ENCODE peak calls at places on chromosomes 7 and 10, in four cellular contexts. B is K562, F is GM12878, G is HL-60. N is an unnamed sample.

GRCh38 chr10:109773818-109774440 is 149.4 kb downstream of the XPNPEP1 start:
- DNase-seq in B (peak), F (no peak), G (no peak), N (peak)

GRCh38 chr7:28351450-28351849 is 60.9 kb upstream of the CREB5 start:
- DNase-seq in B (no peak), F (no peak), G (no peak), N (no peak)

GRCh38 chr7:154953006-154953684 is 49.8 kb downstream of the PAXIP1 start:
- DNase-seq in B (peak), F (no peak), G (peak), N (no peak)

GRCh38 chr7:11427686-11428273 is 404.2 kb downstream of the THSD7A start:
- DNase-seq in B (peak), F (no peak), G (peak), N (no peak)

GRCh38 chr7:150901160-150902035 is 49.1 kb downstream of the AOC1 start:
- DNase-seq in B (peak), F (no peak), G (no peak), N (no peak)

GRCh38 chr10:55500931-55501559 is 700.0 kb upstream of the PCDH15 start:
- DNase-seq in B (no peak), F (no peak), G (peak), N (no peak)

GRCh38 chr7:142568430-142569097 is 180.7 kb upstream of the PRSS1 start:
- DNase-seq in B (no peak), F (no peak), G (no peak), N (no peak)

GRCh38 chr10:129949411-129950335 is 14.4 kb downstream of the EBF3 start:
- DNase-seq in B (no peak), F (no peak), G (no peak), N (no peak)

GRCh38 chr7:41190615-41191014 is 512.3 kb downstream of the INHBA start:
- DNase-seq in B (no peak), F (no peak), G (no peak), N (no peak)

GRCh38 chr10:71880425-71881306 is 29.6 kb upstream of the PSAP start:
- DNase-seq in B (no peak), F (no peak), G (no peak), N (no peak)

GRCh38 chr7:27464970-27465369 is 197.7 kb downstream of the HIBADH start:
- DNase-seq in B (no peak), F (no peak), G (no peak), N (no peak)

GRCh38 chr10:102647433-102648268 is 3.4 kb downstream of the TRIM8 start:
- DNase-seq in B (no peak), F (no peak), G (no peak), N (no peak)

GRCh38 chr10:511101-511848 is 178.2 kb downstream of the DIP2C start:
- DNase-seq in B (peak), F (peak), G (peak), N (peak)

GRCh38 chr7:130872756-130873448 is 138.9 kb upstream of the KLF14 start:
- DNase-seq in B (no peak), F (no peak), G (no peak), N (no peak)

GRCh38 chr7:134186022-134186421 is 58.9 kb downstream of the LRGUK start:
- DNase-seq in B (no peak), F (no peak), G (no peak), N (no peak)

GRCh38 chr10:69009360-69009759 is 20.8 kb downstream of the KIFBP start:
- DNase-seq in B (no peak), F (no peak), G (no peak), N (no peak)

GRCh38 chr7:133054167-133054840 is 27.6 kb downstream of the CHCHD3 start:
- DNase-seq in B (no peak), F (no peak), G (peak), N (no peak)

GRCh38 chr10:43155221-43155620 is 17.0 kb downstream of the CSGALNACT2 start:
- DNase-seq in B (no peak), F (no peak), G (no peak), N (no peak)

GRCh38 chr7:122305475-122306319 is 1.1 kb upstream of the FEZF1 start:
- DNase-seq in B (no peak), F (no peak), G (no peak), N (no peak)

GRCh38 chr7:135273581-135273980 is 39.9 kb downstream of the STRA8 start:
- DNase-seq in B (no peak), F (no peak), G (no peak), N (no peak)

GRCh38 chr10:18164093-18164492 is 23.9 kb downstream of the CACNB2 start:
- DNase-seq in B (no peak), F (no peak), G (no peak), N (no peak)

GRCh38 chr10:7988985-7989384 is 65.5 kb upstream of the GATA3 start:
- DNase-seq in B (peak), F (no peak), G (no peak), N (no peak)

GRCh38 chr7:17374157-17374556 is 75.7 kb downstream of the AHR start:
- DNase-seq in B (no peak), F (no peak), G (no peak), N (no peak)

GRCh38 chr10:19819419-19820033 is 3.3 kb downstream of the PLXDC2 start:
- DNase-seq in B (peak), F (no peak), G (peak), N (no peak)

GRCh38 chr7:90903856-90904255 is 307.7 kb downstream of the CDK14 start:
- DNase-seq in B (no peak), F (no peak), G (no peak), N (no peak)

GRCh38 chr7:27122075-27122910 is 8.3 kb downstream of the HOXA4 start:
- DNase-seq in B (no peak), F (no peak), G (no peak), N (no peak)

GRCh38 chr7:12943781-12944180 is 256.3 kb downstream of the ARL4A start:
- DNase-seq in B (no peak), F (no peak), G (no peak), N (no peak)

GRCh38 chr10:62083413-62083794 is 181.9 kb downstream of the ARID5B start:
- DNase-seq in B (no peak), F (no peak), G (no peak), N (no peak)

GRCh38 chr10:86311900-86312299 is 54.7 kb downstream of the GRID1 start:
- DNase-seq in B (no peak), F (no peak), G (no peak), N (no peak)
- TF ChIP-seq SPI1 in B (no peak), F (no peak), G (no peak), N (no peak)

DNA sequence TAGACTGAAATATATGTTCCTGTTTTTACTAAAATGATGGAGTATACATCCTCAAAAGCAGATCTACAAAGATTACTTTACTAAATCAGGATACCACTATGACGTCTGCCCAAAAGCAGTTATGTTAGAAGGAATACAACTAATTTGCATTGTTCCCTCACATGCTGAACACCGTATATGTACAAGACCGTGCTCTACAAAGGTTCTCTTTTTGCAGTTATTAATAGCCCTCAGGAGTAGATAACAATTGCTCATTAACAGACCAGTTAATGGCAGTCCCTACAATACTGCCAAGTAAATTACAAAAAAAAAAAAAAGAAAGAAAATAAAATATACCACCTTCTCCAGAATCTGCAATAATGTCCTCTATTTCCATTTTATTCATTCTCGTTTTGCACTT is 137.5 kb downstream of the CD36 start:
- DNase-seq in B (no peak), F (no peak), G (no peak), N (no peak)
- TF ChIP-seq SPI1 in B (no peak), F (no peak), G (no peak), N (no peak)

GRCh38 chr7:46109447-46109846 is 188.4 kb upstream of the IGFBP3 start:
- DNase-seq in B (no peak), F (no peak), G (no peak), N (no peak)

DNA sequence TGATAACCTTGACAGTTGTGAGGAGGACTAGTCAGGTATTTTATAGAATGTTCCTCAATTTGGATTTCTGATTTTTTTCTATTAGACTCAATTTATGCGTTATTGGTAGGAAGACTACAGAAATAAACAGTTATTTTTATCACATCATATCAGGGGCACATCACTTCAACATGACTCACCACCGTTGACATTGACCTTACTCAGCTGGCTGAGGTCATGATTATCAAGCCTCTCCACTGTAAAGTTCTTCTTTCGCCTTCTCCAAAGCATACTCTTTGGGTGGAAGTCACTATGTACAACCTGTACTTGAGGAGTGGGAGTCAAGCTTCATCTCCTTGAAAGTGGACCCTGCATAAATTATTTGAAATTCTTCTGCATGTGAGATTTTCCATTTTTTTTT is 194.3 kb upstream of the IGFBP3 start:
- DNase-seq in B (no peak), F (no peak), G (no peak), N (no peak)
- TF ChIP-seq SPI1 in B (no peak), F (no peak), G (no peak), N (no peak)

DNA sequence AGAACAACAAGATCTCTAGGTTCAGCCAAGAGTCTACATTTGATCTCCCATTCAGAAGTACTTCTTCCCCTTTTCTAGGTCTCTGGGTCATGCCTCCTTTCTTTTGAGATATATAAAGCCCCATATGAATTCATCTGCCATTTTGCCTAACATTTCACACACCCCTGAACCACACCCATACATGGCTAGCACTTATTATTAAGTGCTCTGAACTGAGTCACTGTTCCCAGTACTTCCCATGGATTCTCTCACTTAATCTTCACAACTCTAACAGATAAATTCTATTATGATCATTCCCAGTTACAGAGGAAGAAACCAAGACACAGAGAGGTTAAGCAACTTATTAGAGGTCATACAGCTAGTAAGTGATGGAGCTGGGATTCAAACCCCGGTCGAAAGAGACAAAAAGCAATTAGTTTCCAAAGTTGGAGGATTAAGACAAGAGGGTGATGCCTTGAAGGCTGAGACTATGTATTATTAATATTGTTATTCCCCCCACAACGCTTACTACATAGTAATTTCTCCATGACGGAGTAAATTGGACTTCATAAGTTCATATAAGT is 17.2 kb downstream of the MYOF start:
- DNase-seq in B (no peak), F (no peak), G (no peak), N (no peak)
- TF ChIP-seq SPI1 in B (no peak), F (no peak), G (no peak), N (no peak)

DNA sequence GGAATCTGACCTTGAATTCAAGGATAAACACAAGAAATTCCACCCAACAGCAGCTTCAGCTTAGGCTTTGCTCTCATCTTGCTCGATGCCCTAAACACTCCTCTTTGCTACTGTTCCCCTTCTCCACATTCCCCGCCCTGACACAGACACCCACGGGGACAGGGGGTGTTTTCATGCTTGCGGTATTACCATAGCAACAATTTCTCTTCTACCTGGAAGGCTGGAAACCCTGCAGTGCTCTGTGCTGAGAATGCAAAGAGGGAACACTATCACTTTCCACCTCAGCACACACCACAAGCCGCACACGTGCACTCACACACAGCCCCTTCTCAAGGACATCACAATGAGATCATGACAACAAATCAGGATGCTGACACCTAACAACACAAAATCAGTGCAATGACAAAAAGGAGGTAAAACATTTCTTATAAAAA is 81.5 kb downstream of the RNF216 start:
- DNase-seq in B (no peak), F (peak), G (no peak), N (peak)
- TF ChIP-seq SPI1 in B (no peak), F (peak), G (no peak), N (peak)

GRCh38 chr7:37973915-37974314 is 53.5 kb downstream of the EPDR1 start:
- DNase-seq in B (peak), F (no peak), G (no peak), N (no peak)
- TF ChIP-seq SPI1 in B (no peak), F (no peak), G (no peak), N (no peak)

DNA sequence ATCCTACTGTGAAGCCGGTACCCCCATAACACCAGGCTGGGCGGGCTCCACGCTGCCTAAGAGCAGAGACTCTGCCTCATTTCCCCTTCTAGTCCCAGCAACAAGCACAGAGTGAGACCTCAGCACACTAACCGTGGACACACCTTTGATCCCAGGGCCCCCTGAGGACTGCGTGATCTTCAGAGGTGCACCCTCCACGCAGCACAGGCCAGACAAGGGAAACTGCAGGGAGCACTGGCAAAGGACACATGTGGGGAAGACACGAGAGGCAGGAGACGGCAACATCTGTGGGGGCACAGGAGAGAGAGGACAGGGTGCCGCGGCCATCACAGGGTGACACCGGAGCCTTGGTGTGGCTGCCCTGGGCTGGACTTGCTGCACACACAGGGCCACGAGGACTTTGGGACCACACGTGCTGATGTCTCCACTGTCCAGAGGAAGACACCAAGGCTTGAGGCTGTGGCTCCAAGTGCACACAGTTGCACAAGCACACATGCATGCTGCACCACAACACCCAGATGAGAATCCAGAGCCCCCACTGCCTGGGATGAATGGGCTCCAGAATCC is 128.8 kb downstream of the PTPRN2 start:
- DNase-seq in B (no peak), F (no peak), G (no peak), N (no peak)
- TF ChIP-seq SPI1 in B (no peak), F (no peak), G (no peak), N (no peak)

GRCh38 chr7:69632280-69632679 is 34.0 kb downstream of the AUTS2 start:
- DNase-seq in B (no peak), F (no peak), G (no peak), N (no peak)

GRCh38 chr7:69625798-69626197 is 27.5 kb downstream of the AUTS2 start:
- DNase-seq in B (no peak), F (no peak), G (no peak), N (no peak)

GRCh38 chr7:69631131-69631530 is 32.9 kb downstream of the AUTS2 start:
- DNase-seq in B (no peak), F (no peak), G (no peak), N (no peak)

GRCh38 chr7:69633122-69633892 is 35.0 kb downstream of the AUTS2 start:
- DNase-seq in B (no peak), F (no peak), G (no peak), N (no peak)

GRCh38 chr7:69630292-69630691 is 32.0 kb downstream of the AUTS2 start:
- DNase-seq in B (no peak), F (no peak), G (no peak), N (no peak)
- TF ChIP-seq SPI1 in B (no peak), F (no peak), G (no peak), N (no peak)

GRCh38 chr10:98001736-98002135 is 28.7 kb downstream of the CRTAC1 start:
- DNase-seq in B (no peak), F (no peak), G (no peak), N (no peak)

GRCh38 chr10:98000346-98000745 is 30.1 kb downstream of the CRTAC1 start:
- DNase-seq in B (no peak), F (no peak), G (no peak), N (no peak)

GRCh38 chr10:98010939-98011685 is 19.3 kb downstream of the CRTAC1 start:
- DNase-seq in B (no peak), F (no peak), G (no peak), N (no peak)

GRCh38 chr10:98006266-98006665 is 24.2 kb downstream of the CRTAC1 start:
- DNase-seq in B (peak), F (no peak), G (no peak), N (no peak)
- TF ChIP-seq SPI1 in B (no peak), F (no peak), G (no peak), N (no peak)